ENCODE peak calls at places on chromosomes 7 and 10, in four cellular contexts. G is fibroblast of lung, P is cardiac fibroblast, B is nephron progenitor cell. W is an unnamed sample.

GRCh38 chr10:24469993-24470392 is 253.7 kb downstream of the ARHGAP21 start:
- DNase-seq in G (peak; percentile 12), B (no peak), P (no peak), W (no peak)

GRCh38 chr10:124091646-124092269 is 1.6 kb downstream of the CHST15 start:
- DNase-seq in G (peak; percentile 42), B (peak; percentile 57), P (peak; percentile 2), W (peak; percentile 38)

GRCh38 chr7:108598858-108599257 is 29.2 kb downstream of the DNAJB9 start:
- DNase-seq in P (no peak), B (no peak), G (no peak), W (no peak)

GRCh38 chr7:143245123-143245522 is 18.1 kb upstream of the GSTK1 start:
- DNase-seq in P (peak; percentile 78), G (no peak), B (no peak), W (peak; percentile 58)

GRCh38 chr10:18607503-18607902 is 43.9 kb downstream of the NSUN6 start:
- DNase-seq in G (peak; percentile 95), B (no peak), P (peak; percentile 94), W (peak; percentile 76)

GRCh38 chr10:30671011-30671616 is 41.6 kb upstream of the LYZL2 start:
- DNase-seq in P (peak; percentile 89), G (peak; percentile 85), B (peak; percentile 38), W (peak; percentile 90)

GRCh38 chr7:118349604-118350003 is 125.1 kb downstream of the ANKRD7 start:
- DNase-seq in B (no peak), G (no peak), P (no peak), W (no peak)

GRCh38 chr10:104630731-104631130 is 10.4 kb upstream of the SORCS3 start:
- DNase-seq in B (no peak), P (no peak), G (no peak), W (no peak)

GRCh38 chr7:44796034-44796503 is 412 bp upstream of the PPIA start:
- DNase-seq in G (peak; percentile 45), P (peak; percentile 58), B (no peak), W (no peak)

GRCh38 chr10:110504111-110504735 is 6.5 kb downstream of the DUSP5 start:
- DNase-seq in G (peak; percentile 95), B (no peak), P (peak; percentile 90), W (peak; percentile 94)

GRCh38 chr7:139522830-139523198 is 671 bp upstream of the CLEC2L start:
- DNase-seq in B (no peak), G (no peak), P (no peak), W (no peak)

GRCh38 chr7:142812437-142813215 is 41.9 kb downstream of the PRSS2 start:
- DNase-seq in B (no peak), G (no peak), P (peak; percentile 41), W (no peak)

GRCh38 chr7:158110034-158110590 is 477.5 kb downstream of the PTPRN2 start:
- DNase-seq in G (no peak), B (no peak), P (no peak), W (no peak)

GRCh38 chr7:132061931-132062330 is 505.5 kb upstream of the PODXL start:
- DNase-seq in B (no peak), P (peak; percentile 32), G (peak; percentile 40), W (no peak)

GRCh38 chr7:28410628-28411578 is 1.4 kb upstream of the CREB5 start:
- DNase-seq in B (peak; percentile 80), P (peak; percentile 78), G (peak; percentile 87), W (peak; percentile 76)

GRCh38 chr7:18952846-18953245 is 164.6 kb downstream of the TWIST1 start:
- DNase-seq in G (no peak), B (no peak), P (no peak), W (no peak)

GRCh38 chr10:118305730-118306129 is 36.4 kb downstream of the FAM204A start:
- DNase-seq in B (no peak), P (no peak), G (no peak), W (no peak)

GRCh38 chr7:139614886-139615285 is 91.4 kb downstream of the CLEC2L start:
- DNase-seq in B (no peak), P (no peak), G (no peak), W (no peak)

GRCh38 chr7:47358357-47358756 is 223.6 kb downstream of the TNS3 start:
- DNase-seq in B (no peak), G (no peak), P (no peak), W (no peak)

GRCh38 chr7:108090791-108091460 is 39.2 kb downstream of the LAMB4 start:
- DNase-seq in B (no peak), P (no peak), G (no peak), W (no peak)

GRCh38 chr10:70576803-70577517 is 25.6 kb downstream of the PRF1 start:
- DNase-seq in P (peak; percentile 31), G (peak; percentile 30), B (no peak), W (no peak)

GRCh38 chr7:105388373-105389089 is at the start of gene SRPK2:
- DNase-seq in P (peak; percentile 67), B (peak; percentile 91), G (peak; percentile 53), W (peak; percentile 69)

GRCh38 chr7:35624299-35625186 is 70.4 kb downstream of the HERPUD2 start:
- DNase-seq in G (peak; percentile 39), B (peak; percentile 59), P (peak; percentile 55), W (peak; percentile 49)

GRCh38 chr10:3648179-3648975 is 136.6 kb downstream of the KLF6 start:
- DNase-seq in B (no peak), G (no peak), P (no peak), W (no peak)

GRCh38 chr7:137891016-137891655 is 44.4 kb upstream of the DGKI start:
- DNase-seq in P (no peak), G (no peak), B (no peak), W (no peak)

GRCh38 chr10:132387723-132388210 is 9.2 kb upstream of the PWWP2B start:
- DNase-seq in P (peak; percentile 54), G (peak; percentile 43), B (peak; percentile 87), W (peak; percentile 28)

GRCh38 chr10:22244001-22244400 is 26.2 kb upstream of the EBLN1 start:
- DNase-seq in B (no peak), G (no peak), P (no peak), W (no peak)

GRCh38 chr7:68969571-68969970 is 628.7 kb upstream of the AUTS2 start:
- DNase-seq in G (no peak), P (no peak), B (no peak), W (no peak)

GRCh38 chr10:32911285-32912016 is 46.6 kb downstream of the ITGB1 start:
- DNase-seq in P (no peak), G (no peak), B (no peak), W (no peak)

GRCh38 chr10:35600193-35600592 is 4.9 kb upstream of the GJD4 start:
- DNase-seq in P (peak; percentile 23), B (no peak), G (no peak), W (no peak)

GRCh38 chr10:14673189-14673947 is 101.3 kb downstream of the FAM107B start:
- DNase-seq in P (no peak), G (peak; percentile 21), B (no peak), W (no peak)

GRCh38 chr10:89921422-89921821 is 220.0 kb downstream of the KIF20B start:
- DNase-seq in G (no peak), B (no peak), P (no peak), W (no peak)

GRCh38 chr10:76962851-76963250 is 674.8 kb downstream of the KCNMA1 start:
- DNase-seq in B (no peak), G (peak; percentile 9), P (no peak), W (no peak)

GRCh38 chr7:91722831-91723230 is 157.7 kb downstream of the MTERF1 start:
- DNase-seq in P (no peak), G (no peak), B (no peak), W (no peak)

DNA sequence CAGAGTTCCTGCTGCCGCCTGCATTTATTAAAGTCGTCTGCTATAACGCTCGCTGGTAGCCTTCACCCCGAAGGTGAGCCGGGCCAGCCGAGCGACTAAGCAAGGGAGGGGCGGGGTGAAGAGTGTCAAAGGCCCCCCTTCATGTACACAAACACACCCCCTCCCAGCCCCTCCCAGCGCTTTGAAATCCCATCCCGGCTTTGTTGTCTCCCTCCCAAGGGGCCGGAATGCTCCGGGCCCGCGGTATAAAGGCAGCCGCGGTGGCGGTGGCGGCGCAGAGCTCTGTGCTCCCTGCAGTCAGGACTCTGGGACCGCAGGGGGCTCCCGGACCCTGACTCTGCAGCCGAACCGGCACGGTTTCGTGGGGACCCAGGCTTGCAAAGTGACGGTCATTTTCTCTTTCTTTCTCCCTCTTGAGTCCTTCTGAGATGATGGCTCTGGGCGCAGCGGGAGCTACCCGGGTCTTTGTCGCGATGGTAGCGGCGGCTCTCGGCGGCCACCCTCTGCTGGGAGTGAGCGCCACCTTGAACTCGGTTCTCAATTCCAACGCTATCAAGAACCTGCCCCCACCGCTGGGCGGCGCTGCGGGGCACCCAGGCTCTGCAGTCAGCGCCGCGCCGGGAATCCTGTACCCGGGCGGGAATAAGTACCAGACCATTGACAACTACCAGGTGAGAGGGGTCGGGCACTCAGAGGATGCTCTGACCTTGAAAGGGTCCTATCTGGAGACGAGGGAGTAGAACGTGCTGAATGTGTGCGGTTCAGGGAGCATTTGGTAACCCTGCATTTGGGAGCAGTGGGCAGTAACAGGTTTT is at the start of gene DKK1:
- DNase-seq in G (peak; percentile 79), B (peak; percentile 83), P (peak; percentile 88), W (peak; percentile 89)
- TF ChIP-seq CTCF in G (peak; percentile 92), B (peak; percentile 90), P (peak; percentile 92), W (peak; percentile 96)

GRCh38 chr7:3650844-3651243 is 349.8 kb downstream of the SDK1 start:
- DNase-seq in B (no peak), P (peak; percentile 54), G (peak; percentile 46), W (no peak)

GRCh38 chr7:3649678-3650445 is 348.8 kb downstream of the SDK1 start:
- DNase-seq in G (peak; percentile 73), P (peak; percentile 32), B (no peak), W (no peak)

GRCh38 chr7:3648276-3648675 is 347.2 kb downstream of the SDK1 start:
- DNase-seq in P (peak; percentile 34), B (no peak), G (no peak), W (no peak)

GRCh38 chr7:3649250-3649649 is 348.2 kb downstream of the SDK1 start:
- DNase-seq in B (no peak), G (peak; percentile 20), P (peak; percentile 27), W (no peak)
- TF ChIP-seq CTCF in B (no peak), G (no peak), P (peak; percentile 32), W (no peak)

GRCh38 chr7:114081606-114082425 is 163.0 kb upstream of the PPP1R3A start:
- DNase-seq in G (peak; percentile 89), B (no peak), P (peak; percentile 70), W (peak; percentile 80)
- TF ChIP-seq CTCF in G (peak; percentile 31), B (peak; percentile 62), P (peak; percentile 36), W (peak; percentile 34)

DNA sequence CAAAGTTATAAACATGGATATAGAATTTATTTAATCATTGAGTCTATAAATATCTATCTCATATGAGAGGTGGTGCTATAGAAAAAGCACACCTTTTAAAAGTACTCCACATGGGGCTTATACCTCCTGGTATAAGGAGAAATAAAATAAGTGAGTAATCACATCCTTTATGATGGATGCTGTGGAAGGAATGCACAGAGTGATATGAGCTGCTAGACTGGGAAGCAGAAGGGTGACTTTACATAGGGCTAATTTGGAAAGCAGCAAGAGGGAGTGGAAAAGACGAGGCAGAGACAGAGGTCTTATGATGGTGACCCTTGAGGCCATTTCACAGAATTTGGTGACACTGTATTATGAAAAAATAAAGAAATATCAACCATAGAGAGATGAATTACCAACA is 59.4 kb upstream of the AHR start:
- DNase-seq in G (no peak), P (peak; percentile 21), B (no peak), W (peak; percentile 27)
- TF ChIP-seq CTCF in G (no peak), P (no peak), B (no peak), W (no peak)

DNA sequence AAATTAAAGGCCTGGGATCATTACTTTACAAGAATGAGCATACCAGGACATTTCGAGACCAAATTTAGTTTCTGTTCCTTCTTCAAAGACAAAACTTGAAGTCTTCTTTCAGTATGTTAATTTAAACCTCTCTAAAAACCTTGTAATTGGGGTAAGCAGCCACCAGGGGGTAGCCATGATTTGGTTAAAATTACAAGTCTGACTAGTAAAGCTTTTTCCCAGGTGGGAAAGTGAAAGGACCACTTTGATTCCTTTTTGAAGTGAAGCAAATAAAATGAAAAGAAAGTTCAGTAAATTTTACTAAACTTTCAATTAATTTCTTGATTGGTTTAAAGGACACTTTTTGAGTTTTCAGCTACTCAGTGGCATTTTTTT is 294.3 kb downstream of the BBS9 start:
- DNase-seq in P (peak; percentile 47), G (peak; percentile 13), B (peak; percentile 23), W (peak; percentile 15)
- TF ChIP-seq CTCF in P (peak; percentile 52), G (peak; percentile 32), B (peak; percentile 38), W (peak; percentile 16)

W was measured in endothelial cell of umbilical vein.